ENCODE peak calls at places on chromosomes 16 and 17, in four cellular contexts. O is Calu3; R is HS-5; J is stimulated activated CD4-positive, alpha-beta T cell treated with anti-CD3 and anti-CD28 coated beads, Interleukin-4, amount 100 ng/mL, for 48 hours. B is an unnamed sample.

GRCh38 chr16:26824469-26824868 is 242.3 kb upstream of the C16orf82 start:
- DNase-seq in J (no peak), O (no peak), R (no peak), B (no peak)

GRCh38 chr17:13996758-13997157 is 72.5 kb upstream of the COX10 start:
- DNase-seq in O (no peak), J (no peak), R (no peak), B (no peak)

GRCh38 chr17:34616148-34616547 is 36.8 kb downstream of the TMEM132E start:
- DNase-seq in J (no peak), R (no peak), O (no peak), B (no peak)

GRCh38 chr16:69633375-69633774 is 67.6 kb downstream of the NFAT5 start:
- DNase-seq in O (no peak), J (no peak), R (no peak), B (no peak)

GRCh38 chr16:64445649-64446048 is 676.2 kb downstream of the CDH11 start:
- DNase-seq in J (no peak), R (no peak), O (no peak), B (no peak)

GRCh38 chr16:76612497-76612896 is 335.3 kb downstream of the CNTNAP4 start:
- DNase-seq in J (no peak), R (no peak), O (no peak), B (no peak)

GRCh38 chr17:16486373-16487250 is 5.4 kb downstream of the LRRC75A start:
- DNase-seq in O (peak), R (no peak), J (no peak), B (no peak)

GRCh38 chr17:28745052-28745776 is 1.4 kb downstream of the TRAF4 start:
- DNase-seq in R (no peak), J (no peak), O (peak), B (no peak)

GRCh38 chr17:5607946-5608345 is 23.6 kb upstream of the NLRP1 start:
- DNase-seq in R (no peak), J (no peak), O (no peak), B (no peak)

GRCh38 chr17:39235555-39236221 is 9.9 kb upstream of the STAC2 start:
- DNase-seq in R (no peak), O (peak), J (peak), B (peak)

GRCh38 chr16:27238016-27238587 is 30.5 kb downstream of the NSMCE1 start:
- DNase-seq in J (no peak), R (no peak), O (no peak), B (no peak)

GRCh38 chr16:89442990-89443726 is 47.2 kb downstream of the ANKRD11 start:
- DNase-seq in J (no peak), O (peak), R (peak), B (no peak)

GRCh38 chr16:22375117-22375962 is 921 bp upstream of the CDR2 start:
- DNase-seq in J (no peak), O (no peak), R (no peak), B (no peak)